ENCODE peak calls at places on chromosome 13, in six cellular contexts. X is aorta, Y is tibial artery, P is mesendoderm, K is right lobe of liver, O is upper lobe of left lung. G is an unnamed sample. For H3K4me1, the result is how much of the 10 kb centered on the place peaks cover.

GRCh38 chr13:44760434-44760833 is 184.3 kb upstream of the TSC22D1 start:
- DNase-seq in O (no peak), Y (no peak), K (no peak), P (no peak), X (no peak), G (no peak)

GRCh38 chr13:51785592-51786424 is 18.2 kb downstream of the DHRS12 start:
- DNase-seq in Y (no peak), O (no peak), X (no peak), P (peak), K (no peak), G (no peak)

GRCh38 chr13:99982021-99982740 is 597 bp downstream of the ZIC2 start:
- DNase-seq in Y (no peak), O (peak), P (peak), X (peak), K (no peak), G (no peak)

GRCh38 chr13:49641810-49642291 is 13.5 kb downstream of the ARL11 start:
- DNase-seq in X (peak), O (no peak), K (peak), P (peak), Y (peak), G (no peak)

GRCh38 chr13:98195054-98195791 is 18.2 kb upstream of the RNF113B start:
- DNase-seq in P (no peak), O (no peak), K (peak), X (no peak), Y (no peak), G (peak)

GRCh38 chr13:66210677-66211076 is 1019.5 kb downstream of the PCDH9 start:
- DNase-seq in X (no peak), O (no peak), P (no peak), Y (no peak), K (no peak), G (no peak)

GRCh38 chr13:48741377-48741776 is 87.6 kb downstream of the CYSLTR2 start:
- DNase-seq in P (no peak), Y (no peak), X (no peak), K (no peak), O (no peak), G (no peak)

GRCh38 chr13:33150146-33150545 is 133.9 kb downstream of the KL start:
- DNase-seq in X (no peak), O (no peak), K (no peak), Y (no peak), P (no peak), G (no peak)

GRCh38 chr13:77207943-77208342 is 119.0 kb downstream of the MYCBP2 start:
- DNase-seq in K (no peak), Y (no peak), X (no peak), O (no peak), P (no peak), G (no peak)

GRCh38 chr13:96238241-96238640 is 148.3 kb downstream of the HS6ST3 start:
- DNase-seq in P (no peak), Y (no peak), K (no peak), O (no peak), X (no peak), G (no peak)

GRCh38 chr13:95098916-95099315 is 202.3 kb downstream of the ABCC4 start:
- DNase-seq in K (no peak), Y (no peak), O (no peak), P (no peak), X (no peak), G (no peak)

GRCh38 chr13:79386125-79386822 is 19.8 kb downstream of the RBM26 start:
- DNase-seq in P (no peak), O (no peak), Y (no peak), K (no peak), X (no peak), G (no peak)

GRCh38 chr13:72295173-72295572 is 428.2 kb upstream of the DACH1 start:
- DNase-seq in Y (no peak), O (no peak), X (no peak), K (no peak), P (peak), G (no peak)
- H3K4me1 ChIP-seq in Y (under half), O (under half), X (under half), K (under half), P (under half), G (under half)

DNA sequence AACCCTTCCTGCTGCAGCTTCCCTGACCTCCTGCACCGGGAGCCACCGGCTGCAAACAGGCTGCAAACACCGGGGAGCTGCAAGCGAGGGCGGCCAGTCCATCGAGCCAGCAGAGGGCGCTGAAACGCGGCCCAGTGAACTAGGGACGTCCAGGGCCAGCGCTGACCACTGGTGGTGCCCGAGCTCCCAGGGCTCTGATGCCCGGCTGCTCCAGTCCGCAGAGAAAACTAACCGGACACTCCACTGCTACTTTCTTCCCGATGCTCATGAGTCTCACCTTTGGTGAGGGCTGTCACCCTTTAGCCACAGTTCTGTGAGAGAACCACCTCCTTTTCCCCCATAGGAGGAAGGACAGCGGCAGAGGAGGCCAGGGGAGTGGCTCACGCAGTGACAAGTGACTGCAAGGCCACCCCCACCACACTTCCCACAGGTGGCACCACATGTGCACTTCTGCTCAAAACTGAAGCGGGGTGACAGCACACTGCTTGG is 82.8 kb upstream of the MTIF3 start:
- DNase-seq in K (peak), Y (peak), X (peak), P (peak), O (peak), G (peak)
- H3K4me3 ChIP-seq in K (no peak), Y (no peak), X (no peak), P (no peak), O (no peak), G (no peak)

GRCh38 chr13:113540523-113540922 is 44.0 kb upstream of the TFDP1 start:
- DNase-seq in O (no peak), P (no peak), K (no peak), Y (no peak), X (no peak), G (no peak)

GRCh38 chr13:113537909-113538688 is 46.5 kb upstream of the TFDP1 start:
- DNase-seq in X (no peak), P (no peak), K (no peak), Y (peak), O (no peak), G (no peak)

GRCh38 chr13:113538689-113539058 is 45.9 kb upstream of the TFDP1 start:
- DNase-seq in O (no peak), X (no peak), Y (peak), P (no peak), K (no peak), G (peak)

GRCh38 chr13:113539176-113539575 is 45.4 kb upstream of the TFDP1 start:
- DNase-seq in O (no peak), P (no peak), X (no peak), Y (peak), K (no peak), G (no peak)

DNA sequence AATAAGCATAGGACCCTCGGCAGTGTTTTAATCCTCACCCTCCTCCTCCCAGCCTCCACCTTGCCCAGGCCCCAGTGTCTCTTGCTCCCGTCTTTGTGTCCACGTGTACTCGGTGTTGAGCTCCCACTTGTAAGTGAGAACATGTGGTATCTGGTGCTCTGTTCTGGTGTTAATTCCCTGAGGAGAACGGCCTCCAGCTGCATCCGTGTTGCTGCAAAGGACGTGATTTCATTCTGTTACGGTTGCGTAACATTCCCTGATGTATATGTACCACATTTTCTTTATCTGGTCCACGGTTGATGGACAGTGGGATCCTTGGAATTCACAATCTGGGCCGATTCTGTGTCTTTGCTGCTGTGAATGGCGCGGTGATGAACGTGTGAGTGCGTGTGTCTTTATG is 44.7 kb upstream of the TFDP1 start:
- DNase-seq in Y (peak), K (no peak), X (no peak), O (no peak), P (no peak), G (no peak)
- H3K4me1 ChIP-seq in Y (under half), K (under half), X (under half), O (under half), P (under half), G (under half)

GRCh38 chr13:111370570-111371150 is 50.2 kb downstream of the TEX29 start:
- DNase-seq in Y (no peak), K (no peak), O (no peak), P (no peak), X (no peak), G (no peak)

GRCh38 chr13:111372651-111373425 is 52.4 kb downstream of the TEX29 start:
- DNase-seq in Y (no peak), K (no peak), O (no peak), P (no peak), X (no peak), G (no peak)

GRCh38 chr13:111371720-111372119 is 51.3 kb downstream of the TEX29 start:
- DNase-seq in Y (no peak), O (no peak), X (no peak), K (no peak), P (no peak), G (no peak)

GRCh38 chr13:111371211-111371610 is 50.8 kb downstream of the TEX29 start:
- DNase-seq in K (no peak), Y (no peak), O (no peak), P (no peak), X (no peak), G (no peak)

DNA sequence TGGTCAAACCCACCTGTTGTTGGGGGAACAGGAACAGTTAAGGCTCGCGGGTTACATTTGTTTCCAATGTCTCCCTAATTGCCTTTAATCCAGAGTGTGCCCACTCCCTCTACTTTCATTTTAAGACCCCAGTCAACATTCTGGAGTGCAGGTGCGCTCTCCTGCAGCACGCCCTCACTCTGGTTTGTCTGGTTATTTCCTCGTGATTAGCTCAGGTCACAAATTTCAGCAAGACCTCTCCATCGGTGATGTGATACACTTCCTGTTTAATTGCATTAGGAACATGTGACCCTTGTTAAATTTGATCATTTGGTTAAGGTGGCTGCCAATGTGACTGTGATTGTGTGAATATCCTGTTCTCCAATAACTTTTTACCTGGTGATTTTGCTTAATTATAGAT is 53.0 kb downstream of the TEX29 start:
- DNase-seq in X (no peak), K (no peak), O (no peak), P (no peak), Y (no peak), G (no peak)
- H3K4me3 ChIP-seq in X (no peak), K (no peak), O (no peak), P (no peak), Y (no peak), G (no peak)